ENCODE peak calls at places on chromosomes 1 and 21, in five cellular contexts. X is HL-60, Y is adrenal gland, V is H1, J is OCI-LY7. H is an unnamed sample.

GRCh38 chr1:206839857-206840256 is 25.6 kb upstream of the IL20 start:
- DNase-seq in X (no peak), Y (no peak), V (no peak), J (no peak), H (no peak)

GRCh38 chr1:150973258-150973825 is 1.3 kb downstream of the CERS2 start:
- DNase-seq in J (peak), Y (no peak), X (no peak), V (peak), H (peak)

GRCh38 chr1:214571281-214571680 is 19.9 kb upstream of the PTPN14 start:
- DNase-seq in Y (no peak), V (no peak), X (no peak), J (no peak), H (no peak)

GRCh38 chr1:103517380-103518047 is 8.0 kb upstream of the RNPC3 start:
- DNase-seq in X (no peak), J (no peak), Y (no peak), V (no peak), H (no peak)

GRCh38 chr1:204331275-204331674 is 28.5 kb downstream of the PLEKHA6 start:
- DNase-seq in V (no peak), Y (no peak), X (no peak), J (no peak), H (no peak)

GRCh38 chr1:32801096-32801713 is 16.0 kb downstream of the YARS1 start:
- DNase-seq in Y (peak), J (no peak), X (no peak), V (no peak), H (no peak)

GRCh38 chr1:189211742-189212141 is 1265.9 kb downstream of the BRINP3 start:
- DNase-seq in Y (no peak), X (no peak), V (no peak), J (no peak), H (no peak)

GRCh38 chr1:234896477-234897364 is 231.9 kb downstream of the TOMM20 start:
- DNase-seq in J (no peak), V (no peak), X (no peak), Y (no peak), H (no peak)

GRCh38 chr1:184811439-184812111 is 56.9 kb upstream of the EDEM3 start:
- DNase-seq in Y (no peak), V (no peak), X (no peak), J (no peak), H (peak)

GRCh38 chr1:172764378-172764777 is 105.5 kb downstream of the FASLG start:
- DNase-seq in X (no peak), Y (no peak), J (peak), V (no peak), H (no peak)

GRCh38 chr1:188719735-188720134 is 1757.9 kb downstream of the BRINP3 start:
- DNase-seq in V (no peak), Y (no peak), J (peak), X (no peak), H (no peak)

GRCh38 chr1:81424056-81424455 is 376.7 kb upstream of the ADGRL2 start:
- DNase-seq in V (no peak), Y (no peak), J (no peak), X (no peak), H (no peak)

GRCh38 chr1:4317207-4317606 is 337.2 kb upstream of the AJAP1 start:
- DNase-seq in J (no peak), X (no peak), Y (no peak), V (no peak), H (no peak)

GRCh38 chr1:21325231-21325718 is 35.0 kb upstream of the ECE1 start:
- DNase-seq in V (no peak), X (peak), J (peak), Y (peak), H (no peak)

GRCh38 chr1:232542633-232543032 is 87.3 kb downstream of the SIPA1L2 start:
- DNase-seq in V (no peak), J (no peak), X (no peak), Y (no peak), H (no peak)

GRCh38 chr21:42737969-42738590 is 84.7 kb downstream of the PDE9A start:
- DNase-seq in V (no peak), X (peak), J (no peak), Y (peak), H (peak)

GRCh38 chr1:31976401-31976800 is 37.3 kb upstream of the KHDRBS1 start:
- DNase-seq in J (no peak), Y (no peak), X (no peak), V (no peak), H (no peak)

GRCh38 chr1:240139511-240139910 is 47.8 kb downstream of the FMN2 start:
- DNase-seq in Y (no peak), X (no peak), V (no peak), J (no peak), H (no peak)

GRCh38 chr1:44417351-44418021 is 12.4 kb downstream of the RNF220 start:
- DNase-seq in J (no peak), V (peak), Y (no peak), X (peak), H (peak)

GRCh38 chr1:47598357-47598756 is 160.5 kb downstream of the FOXD2 start:
- DNase-seq in J (no peak), V (no peak), X (no peak), Y (no peak), H (no peak)

GRCh38 chr1:221418346-221418745 is 323.5 kb downstream of the DUSP10 start:
- DNase-seq in J (no peak), Y (no peak), V (no peak), X (no peak), H (no peak)

GRCh38 chr1:76278711-76279386 is 204.3 kb downstream of the ST6GALNAC3 start:
- DNase-seq in Y (no peak), V (no peak), X (no peak), J (no peak), H (no peak)

GRCh38 chr1:17890056-17890814 is 135.1 kb downstream of the ACTL8 start:
- DNase-seq in V (no peak), Y (no peak), X (no peak), J (no peak), H (no peak)

GRCh38 chr21:32562426-32562825 is 22.9 kb downstream of the TCP10L start:
- DNase-seq in V (no peak), X (no peak), Y (peak), J (no peak), H (peak)

GRCh38 chr1:199675937-199676336 is 351.6 kb upstream of the NR5A2 start:
- DNase-seq in X (no peak), J (no peak), Y (no peak), V (no peak), H (no peak)
- TF ChIP-seq CTCF in X (no peak), J (no peak), Y (no peak), V (no peak), H (no peak)

GRCh38 chr1:160709715-160710114 is 1.9 kb downstream of the CD48 start:
- DNase-seq in X (no peak), J (no peak), Y (no peak), V (no peak), H (no peak)

GRCh38 chr1:160710531-160711252 is 930 bp downstream of the CD48 start:
- DNase-seq in V (no peak), X (no peak), Y (no peak), J (peak), H (no peak)

GRCh38 chr1:160708118-160708517 is 3.5 kb downstream of the CD48 start:
- DNase-seq in X (peak), Y (no peak), V (no peak), J (peak), H (no peak)

GRCh38 chr1:160707171-160708109 is 4.2 kb downstream of the CD48 start:
- DNase-seq in V (no peak), Y (no peak), J (peak), X (no peak), H (no peak)

GRCh38 chr1:160708821-160709220 is 2.8 kb downstream of the CD48 start:
- DNase-seq in J (peak), X (no peak), V (no peak), Y (no peak), H (no peak)
- H3K27ac ChIP-seq in J (peak), X (peak), V (no peak), Y (no peak), H (no peak)

DNA sequence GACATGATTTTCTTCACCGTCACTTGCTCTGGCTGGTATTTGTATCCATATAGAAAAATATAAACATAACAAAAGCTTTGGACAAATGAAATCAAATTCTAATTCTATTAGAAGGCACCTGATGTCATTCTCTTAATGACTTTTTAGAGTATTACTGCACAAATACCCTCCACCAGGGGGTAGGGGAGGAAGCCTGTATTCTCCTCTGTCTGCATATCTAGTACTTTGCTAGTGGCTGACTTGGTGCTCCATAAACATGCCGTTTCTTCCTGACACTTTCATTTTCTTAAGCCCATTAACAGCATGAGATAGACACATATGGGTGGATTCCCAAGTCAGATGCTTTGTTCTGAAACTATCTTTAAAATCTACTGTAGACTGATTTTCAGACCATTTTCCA is 20.6 kb upstream of the KCNJ15 start:
- DNase-seq in V (no peak), J (no peak), X (no peak), Y (no peak), H (no peak)
- H3K4me3 ChIP-seq in V (no peak), J (no peak), X (no peak), Y (no peak), H (no peak)

GRCh38 chr1:64469614-64469976 is 334 bp upstream of the CACHD1 start:
- DNase-seq in X (no peak), V (no peak), J (no peak), Y (peak), H (no peak)

GRCh38 chr1:64469121-64469520 is 808 bp upstream of the CACHD1 start:
- DNase-seq in Y (no peak), X (no peak), V (no peak), J (no peak), H (no peak)

GRCh38 chr1:64471218-64471719 is 1.3 kb downstream of the CACHD1 start:
- DNase-seq in V (peak), X (no peak), J (no peak), Y (peak), H (peak)

GRCh38 chr1:64470670-64471217 is 815 bp downstream of the CACHD1 start:
- DNase-seq in J (no peak), X (peak), Y (no peak), V (peak), H (peak)

GRCh38 chr1:64469977-64470669 is at the start of gene CACHD1:
- DNase-seq in J (no peak), X (peak), Y (peak), V (peak), H (peak)
- TF ChIP-seq CTCF in J (no peak), X (no peak), Y (peak), V (peak), H (peak)

GRCh38 chr1:229164338-229164737 is 106.6 kb upstream of the RAB4A start:
- DNase-seq in V (no peak), Y (no peak), X (no peak), J (no peak), H (no peak)

GRCh38 chr1:229164836-229165285 is 106.0 kb upstream of the RAB4A start:
- DNase-seq in V (no peak), X (no peak), Y (no peak), J (no peak), H (no peak)

GRCh38 chr1:229167356-229167755 is 103.6 kb upstream of the RAB4A start:
- DNase-seq in J (no peak), X (no peak), Y (no peak), V (no peak), H (no peak)

GRCh38 chr1:229161740-229162139 is 109.2 kb upstream of the RAB4A start:
- DNase-seq in J (no peak), Y (no peak), X (no peak), V (no peak), H (no peak)

GRCh38 chr1:229165327-229165726 is 105.6 kb upstream of the RAB4A start:
- DNase-seq in V (no peak), Y (no peak), J (no peak), X (no peak), H (no peak)
- H3K27ac ChIP-seq in V (no peak), Y (no peak), J (no peak), X (no peak), H (no peak)

GRCh38 chr1:39326836-39327235 is 122.3 kb downstream of the MACF1 start:
- DNase-seq in V (no peak), J (no peak), Y (no peak), X (no peak), H (no peak)

GRCh38 chr1:39328722-39329121 is 124.2 kb downstream of the MACF1 start:
- DNase-seq in J (no peak), Y (no peak), V (no peak), X (no peak), H (no peak)

GRCh38 chr1:39332291-39332690 is 127.8 kb downstream of the MACF1 start:
- DNase-seq in V (no peak), J (no peak), Y (no peak), X (no peak), H (no peak)

GRCh38 chr1:39331647-39332046 is 127.2 kb downstream of the MACF1 start:
- DNase-seq in X (no peak), V (no peak), J (no peak), Y (no peak), H (no peak)

GRCh38 chr1:39328110-39328509 is 123.6 kb downstream of the MACF1 start:
- DNase-seq in J (no peak), V (no peak), Y (no peak), X (no peak), H (no peak)
- H3K4me3 ChIP-seq in J (no peak), V (no peak), Y (no peak), X (no peak), H (no peak)

GRCh38 chr1:46333300-46334029 is 7.1 kb upstream of the NSUN4 start:
- DNase-seq in Y (no peak), J (peak), V (no peak), X (peak), H (peak)
- TF ChIP-seq CTCF in Y (peak), J (peak), V (peak), X (peak), H (no peak)

H was measured in testis.